ENCODE peak calls at places on chromosomes 3 and 15, in seven cellular contexts. M is colonic mucosa; X is posterior cingulate gyrus; U is memory B cell; H is stimulated activated CD4-positive, alpha-beta T cell treated with anti-CD3 and anti-CD28 coated beads, Interleukin-15, amount 100 ng/mL, for 1 hour; N is fibroblast of lung; J is stimulated activated naive CD4-positive, alpha-beta T cell. I is an unnamed sample.

GRCh38 chr15:41115652-41116115 is 396 bp downstream of the INO80 start:
- DNase-seq in M (peak; percentile 72), X (peak; percentile 35), U (peak; percentile 77), H (peak; percentile 67), N (peak; percentile 59), J (peak; percentile 73), I (peak; percentile 69)

GRCh38 chr15:91126080-91126479 is 26.0 kb downstream of the SV2B start:
- DNase-seq in M (no peak), X (no peak), U (no peak), H (no peak), N (no peak), J (no peak), I (no peak)

GRCh38 chr3:66469220-66469640 is 31.6 kb downstream of the LRIG1 start:
- DNase-seq in M (no peak), X (no peak), U (no peak), H (no peak), N (peak; percentile 63), J (no peak), I (no peak)

GRCh38 chr3:111277226-111277625 is 205.6 kb downstream of the NECTIN3 start:
- DNase-seq in M (no peak), X (no peak), U (no peak), H (no peak), N (peak; percentile 72), J (no peak), I (no peak)

GRCh38 chr3:180402463-180403073 is 199.4 kb upstream of the TTC14 start:
- DNase-seq in M (no peak), X (no peak), U (no peak), H (no peak), N (no peak), J (no peak), I (no peak)

GRCh38 chr15:71379893-71380292 is 264.6 kb downstream of the THSD4 start:
- DNase-seq in M (no peak), X (no peak), U (no peak), H (no peak), N (peak; percentile 50), J (no peak), I (no peak)

GRCh38 chr3:194561306-194561974 is 71.8 kb downstream of the TMEM44 start:
- DNase-seq in M (no peak), X (no peak), U (no peak), H (no peak), N (peak; percentile 94), J (no peak), I (peak; percentile 61)

GRCh38 chr3:174156200-174156599 is 702.9 kb upstream of the NAALADL2 start:
- DNase-seq in M (no peak), X (no peak), U (no peak), H (no peak), N (no peak), J (no peak), I (no peak)

GRCh38 chr3:194577985-194578905 is 55.0 kb downstream of the TMEM44 start:
- DNase-seq in M (no peak), X (no peak), U (no peak), H (no peak), N (peak; percentile 97), J (no peak), I (no peak)

GRCh38 chr3:77825045-77825827 is 785.3 kb downstream of the ROBO2 start:
- DNase-seq in M (peak; percentile 31), X (no peak), U (no peak), H (no peak), N (peak; percentile 92), J (no peak), I (peak; percentile 84)

GRCh38 chr3:169659858-169660614 is 3.5 kb downstream of the MECOM start:
- DNase-seq in M (no peak), X (no peak), U (no peak), H (no peak), N (no peak), J (no peak), I (no peak)

GRCh38 chr3:57397175-57398026 is 104.9 kb upstream of the ASB14 start:
- DNase-seq in M (peak; percentile 57), X (no peak), U (peak; percentile 38), H (peak; percentile 13), N (peak; percentile 38), J (peak; percentile 8), I (peak; percentile 18)

GRCh38 chr3:133987136-133987535 is 42.6 kb downstream of the SLCO2A1 start:
- DNase-seq in M (no peak), X (no peak), U (no peak), H (no peak), N (no peak), J (no peak), I (no peak)